ENCODE peak calls at places on chromosomes 7 and 10, in five cellular contexts. D is mammary epithelial cell; O is stimulated activated CD4-positive, alpha-beta T cell treated with anti-CD3 and anti-CD28 coated beads, Interleukin-1b, Interleukin-23, amount 100 ng/mL, for 48 hours; E is GM12891; V is WTC11. H is an unnamed sample.

GRCh38 chr10:70578371-70578947 is 24.1 kb downstream of the PRF1 start:
- DNase-seq in V (no peak), E (no peak), D (peak), O (peak), H (peak)

GRCh38 chr10:33982995-33983394 is 648.5 kb upstream of the NRP1 start:
- DNase-seq in D (peak), E (no peak), O (no peak), V (no peak), H (peak)

GRCh38 chr10:103254538-103255325 is 9.0 kb downstream of the RPEL1 start:
- DNase-seq in V (no peak), D (peak), O (peak), E (no peak), H (peak)

GRCh38 chr7:66952343-66953043 is 31.5 kb downstream of the TMEM248 start:
- DNase-seq in D (peak), V (no peak), E (no peak), O (no peak), H (peak)

GRCh38 chr7:94650137-94650536 is 5.8 kb downstream of the SGCE start:
- DNase-seq in D (peak), E (no peak), O (no peak), V (peak), H (no peak)

GRCh38 chr7:74479961-74480829 is 26.5 kb downstream of the GTF2IRD1 start:
- DNase-seq in D (peak), V (peak), E (peak), O (no peak), H (peak)

GRCh38 chr7:43905954-43906326 is 456 bp downstream of the URGCP start:
- DNase-seq in V (peak), D (peak), E (peak), O (no peak), H (peak)

GRCh38 chr10:52771534-52772455 is 789 bp downstream of the MBL2 start:
- DNase-seq in D (peak), V (no peak), O (no peak), E (no peak), H (peak)

GRCh38 chr10:70448236-70448635 is 6.8 kb upstream of the NODAL start:
- DNase-seq in E (no peak), V (no peak), D (no peak), O (no peak), H (no peak)

GRCh38 chr7:90629306-90629918 is 33.3 kb downstream of the CDK14 start:
- DNase-seq in D (peak), E (no peak), V (no peak), O (no peak), H (peak)

GRCh38 chr10:124532106-124532641 is 70.6 kb downstream of the LHPP start:
- DNase-seq in D (peak), V (peak), E (no peak), O (no peak), H (peak)

GRCh38 chr7:25844109-25844915 is 307.7 kb upstream of the NFE2L3 start:
- DNase-seq in V (no peak), O (no peak), E (no peak), D (no peak), H (no peak)

GRCh38 chr7:30846378-30846777 is 65.3 kb upstream of the AQP1 start:
- DNase-seq in E (no peak), V (no peak), O (no peak), D (peak), H (peak)

GRCh38 chr10:115963848-115964247 is 309.2 kb downstream of the GFRA1 start:
- DNase-seq in V (no peak), E (no peak), O (no peak), D (no peak), H (peak)

GRCh38 chr10:26696786-26697162 is 727 bp upstream of the PDSS1 start:
- DNase-seq in O (no peak), E (no peak), V (no peak), D (peak), H (no peak)

GRCh38 chr7:12961910-12962309 is 274.5 kb downstream of the ARL4A start:
- DNase-seq in E (no peak), O (no peak), D (no peak), V (no peak), H (no peak)

GRCh38 chr10:104122273-104123107 is 519 bp downstream of the SFR1 start:
- DNase-seq in D (no peak), V (no peak), O (no peak), E (no peak), H (no peak)

GRCh38 chr10:35822316-35822715 is 180.2 kb upstream of the FZD8 start:
- DNase-seq in D (peak), E (no peak), V (peak), O (no peak), H (peak)

H was measured in A172.